ENCODE peak calls at places on chromosomes 11 and 22, in six cellular contexts. T is NCI-H1417; U is NCI-H460; Y is ELR; A is activated CD4-positive, alpha-beta T cell treated with anti-CD3 and anti-CD28 coated beads for 24 hours; R is activated gamma-delta T cell. B is an unnamed sample.

GRCh38 chr22:45083659-45084305 is 74.0 kb upstream of the PHF21B start:
- DNase-seq in A (no peak), Y (peak; percentile 67), T (no peak), R (no peak), U (no peak), B (peak; percentile 95)

GRCh38 chr11:124402326-124402922 is 3.6 kb upstream of the OR8B3 start:
- DNase-seq in R (no peak), T (peak; percentile 11), U (peak; percentile 70), Y (peak; percentile 89), A (peak; percentile 8), B (peak; percentile 78)

GRCh38 chr11:108084811-108085210 is 36.6 kb upstream of the ACAT1 start:
- DNase-seq in R (no peak), U (no peak), Y (no peak), T (no peak), A (no peak), B (no peak)

GRCh38 chr22:44931077-44931540 is 78.7 kb downstream of the PHF21B start:
- DNase-seq in T (no peak), Y (no peak), U (no peak), A (no peak), R (no peak), B (no peak)

GRCh38 chr11:70727021-70727420 is 328.7 kb downstream of the CTTN start:
- DNase-seq in A (no peak), U (no peak), R (no peak), T (no peak), Y (no peak), B (no peak)

GRCh38 chr22:49382451-49382735 is 445.3 kb downstream of the BRD1 start:
- DNase-seq in R (no peak), A (no peak), T (no peak), U (no peak), Y (no peak), B (no peak)

GRCh38 chr22:25666308-25666707 is 75.7 kb upstream of the MYO18B start:
- DNase-seq in Y (no peak), U (no peak), R (no peak), A (no peak), T (no peak), B (no peak)

GRCh38 chr11:68978931-68979591 is 1.7 kb downstream of the MRGPRD start:
- DNase-seq in Y (no peak), T (no peak), A (no peak), R (no peak), U (no peak), B (no peak)

GRCh38 chr11:132655187-132655855 is 877.0 kb downstream of the OPCML start:
- DNase-seq in Y (peak; percentile 10), U (no peak), T (no peak), A (no peak), R (no peak), B (no peak)

GRCh38 chr22:19843107-19843856 is 11.4 kb downstream of the GNB1L start:
- DNase-seq in R (no peak), A (no peak), Y (no peak), T (peak; percentile 43), U (no peak), B (no peak)

GRCh38 chr11:70763606-70764005 is 365.3 kb downstream of the CTTN start:
- DNase-seq in Y (peak; percentile 9), A (no peak), U (no peak), T (no peak), R (no peak), B (peak; percentile 75)

GRCh38 chr11:126318642-126319373 is 14.9 kb downstream of the DCPS start:
- DNase-seq in R (no peak), T (no peak), A (no peak), U (no peak), Y (peak; percentile 89), B (peak; percentile 95)

GRCh38 chr22:33440756-33441155 is 382.6 kb upstream of the SYN3 start:
- DNase-seq in U (no peak), T (no peak), A (no peak), Y (no peak), R (no peak), B (no peak)

B was measured in LHCN-M2.